ENCODE peak calls at places on chromosomes 12 and 14, in ten cellular contexts. Q is ovary, J is IMR-90, C is uterus, O is H1, I is HCT116, P is stomach, Z is adrenal gland, W is breast epithelium, D is body of pancreas. B is an unnamed sample. For H3K36me3, the result is how much of the 10 kb centered on the place peaks cover.

GRCh38 chr12:7145671-7146070 is 15.5 kb downstream of the CLSTN3 start:
- DNase-seq in Q (no peak), J (no peak), C (no peak), O (no peak), I (no peak), P (no peak), Z (no peak), W (no peak), D (no peak), B (no peak)

GRCh38 chr12:108257610-108258106 is 81.5 kb downstream of the CMKLR1 start:
- DNase-seq in Q (no peak), J (no peak), C (no peak), O (no peak), I (no peak), P (no peak), Z (no peak), W (no peak), D (no peak), B (no peak)

GRCh38 chr14:69268763-69269162 is 8.8 kb downstream of the GALNT16 start:
- DNase-seq in Q (no peak), J (peak), C (no peak), O (no peak), I (no peak), P (no peak), Z (no peak), W (no peak), D (no peak), B (no peak)

GRCh38 chr12:116539905-116540482 is 19.2 kb upstream of the MAP1LC3B2 start:
- DNase-seq in Q (peak), J (peak), C (peak), O (no peak), I (no peak), P (peak), Z (no peak), W (no peak), D (peak), B (peak)

GRCh38 chr12:101919447-101919846 is 42.1 kb downstream of the DRAM1 start:
- DNase-seq in Q (no peak), J (peak), C (no peak), O (no peak), I (no peak), P (no peak), Z (no peak), W (no peak), D (no peak), B (no peak)

GRCh38 chr12:31897791-31898503 is 61.3 kb upstream of the RESF1 start:
- DNase-seq in Q (no peak), J (no peak), C (peak), O (peak), I (peak), P (peak), Z (peak), W (no peak), D (peak), B (peak)

GRCh38 chr14:74616507-74616906 is 4.5 kb upstream of the LTBP2 start:
- DNase-seq in Q (no peak), J (peak), C (no peak), O (no peak), I (peak), P (no peak), Z (peak), W (no peak), D (no peak), B (no peak)

GRCh38 chr14:30928462-30928861 is 54.1 kb downstream of the COCH start:
- DNase-seq in Q (no peak), J (no peak), C (no peak), O (no peak), I (no peak), P (no peak), Z (no peak), W (no peak), D (no peak), B (no peak)

GRCh38 chr12:115455268-115455681 is 771.3 kb upstream of the TBX3 start:
- DNase-seq in Q (no peak), J (no peak), C (no peak), O (no peak), I (no peak), P (no peak), Z (no peak), W (no peak), D (no peak), B (no peak)

GRCh38 chr14:68782091-68782981 is 10.5 kb downstream of the ZFP36L1 start:
- DNase-seq in Q (peak), J (no peak), C (peak), O (no peak), I (no peak), P (peak), Z (peak), W (no peak), D (peak), B (no peak)

GRCh38 chr14:73057939-73058223 is 453 bp upstream of the RBM25 start:
- DNase-seq in Q (no peak), J (no peak), C (no peak), O (no peak), I (no peak), P (no peak), Z (no peak), W (no peak), D (no peak), B (no peak)

GRCh38 chr12:31874961-31875608 is 84.1 kb upstream of the RESF1 start:
- DNase-seq in Q (peak), J (peak), C (peak), O (no peak), I (no peak), P (peak), Z (peak), W (no peak), D (peak), B (no peak)

GRCh38 chr12:53236443-53237111 is 4.6 kb upstream of the RARG start:
- DNase-seq in Q (no peak), J (no peak), C (no peak), O (no peak), I (no peak), P (no peak), Z (no peak), W (no peak), D (no peak), B (no peak)

GRCh38 chr12:65121049-65121955 is at the start of gene WIF1:
- DNase-seq in Q (no peak), J (no peak), C (no peak), O (peak), I (no peak), P (peak), Z (no peak), W (no peak), D (peak), B (no peak)

GRCh38 chr12:15592934-15593333 is 196.3 kb downstream of the EPS8 start:
- DNase-seq in Q (no peak), J (no peak), C (no peak), O (no peak), I (no peak), P (no peak), Z (no peak), W (no peak), D (no peak), B (no peak)

GRCh38 chr12:6563448-6564050 is 4.5 kb downstream of the NOP2 start:
- DNase-seq in Q (peak), J (peak), C (peak), O (no peak), I (no peak), P (peak), Z (peak), W (no peak), D (peak), B (no peak)

GRCh38 chr12:12616512-12617275 is 5.0 kb downstream of the CREBL2 start:
- DNase-seq in Q (no peak), J (peak), C (no peak), O (no peak), I (no peak), P (no peak), Z (no peak), W (no peak), D (no peak), B (no peak)

GRCh38 chr14:64934338-64934939 is 8.1 kb downstream of the GPX2 start:
- DNase-seq in Q (no peak), J (no peak), C (no peak), O (no peak), I (no peak), P (no peak), Z (no peak), W (no peak), D (no peak), B (no peak)

GRCh38 chr12:30999011-30999410 is 72.5 kb downstream of the TSPAN11 start:
- DNase-seq in Q (no peak), J (no peak), C (no peak), O (no peak), I (no peak), P (no peak), Z (no peak), W (no peak), D (no peak), B (no peak)

GRCh38 chr12:27552886-27553560 is 29.0 kb downstream of the PPFIBP1 start:
- DNase-seq in Q (no peak), J (peak), C (peak), O (no peak), I (no peak), P (no peak), Z (no peak), W (no peak), D (no peak), B (no peak)

GRCh38 chr12:92036771-92037453 is 108.7 kb downstream of the BTG1 start:
- DNase-seq in Q (no peak), J (peak), C (no peak), O (no peak), I (no peak), P (no peak), Z (no peak), W (no peak), D (no peak), B (no peak)

GRCh38 chr12:13472690-13473089 is 276.2 kb downstream of the EMP1 start:
- DNase-seq in Q (no peak), J (peak), C (no peak), O (no peak), I (no peak), P (no peak), Z (no peak), W (no peak), D (no peak), B (no peak)

GRCh38 chr12:63918788-63919300 is 74.3 kb downstream of the SRGAP1 start:
- DNase-seq in Q (no peak), J (peak), C (no peak), O (no peak), I (no peak), P (no peak), Z (no peak), W (no peak), D (no peak), B (no peak)

GRCh38 chr14:56787530-56787929 is 22.7 kb downstream of the OTX2 start:
- DNase-seq in Q (no peak), J (no peak), C (no peak), O (no peak), I (no peak), P (no peak), Z (no peak), W (no peak), D (no peak), B (no peak)

GRCh38 chr14:54794796-54795195 is 107.8 kb downstream of the GCH1 start:
- DNase-seq in Q (no peak), J (no peak), C (no peak), O (no peak), I (no peak), P (no peak), Z (no peak), W (no peak), D (no peak), B (no peak)

GRCh38 chr14:54791001-54791400 is 111.6 kb downstream of the GCH1 start:
- DNase-seq in Q (no peak), J (no peak), C (no peak), O (no peak), I (no peak), P (no peak), Z (no peak), W (no peak), D (no peak), B (no peak)

GRCh38 chr14:54796961-54797360 is 105.7 kb downstream of the GCH1 start:
- DNase-seq in Q (no peak), J (peak), C (no peak), O (no peak), I (no peak), P (no peak), Z (no peak), W (no peak), D (no peak), B (no peak)

GRCh38 chr14:54792288-54792687 is 110.3 kb downstream of the GCH1 start:
- DNase-seq in Q (no peak), J (no peak), C (no peak), O (no peak), I (no peak), P (no peak), Z (no peak), W (no peak), D (no peak), B (no peak)

GRCh38 chr14:54794148-54794547 is 108.5 kb downstream of the GCH1 start:
- DNase-seq in Q (no peak), J (no peak), C (no peak), O (no peak), I (no peak), P (no peak), Z (no peak), W (no peak), D (no peak), B (no peak)
- H3K36me3 ChIP-seq in Q (under half), J (under half), C (under half), O (under half), I (under half), P (under half), Z (under half), W (under half), D (under half), B (under half)

GRCh38 chr12:89352492-89353187 is at the start of gene DUSP6:
- DNase-seq in Q (peak), J (peak), C (peak), O (peak), I (peak), P (peak), Z (peak), W (peak), D (peak), B (peak)
- TF ChIP-seq POLR2A in Q (peak), J (no peak), C (peak), O (peak), I (no peak), P (peak), Z (peak), W (peak), D (peak), B (peak)

DNA sequence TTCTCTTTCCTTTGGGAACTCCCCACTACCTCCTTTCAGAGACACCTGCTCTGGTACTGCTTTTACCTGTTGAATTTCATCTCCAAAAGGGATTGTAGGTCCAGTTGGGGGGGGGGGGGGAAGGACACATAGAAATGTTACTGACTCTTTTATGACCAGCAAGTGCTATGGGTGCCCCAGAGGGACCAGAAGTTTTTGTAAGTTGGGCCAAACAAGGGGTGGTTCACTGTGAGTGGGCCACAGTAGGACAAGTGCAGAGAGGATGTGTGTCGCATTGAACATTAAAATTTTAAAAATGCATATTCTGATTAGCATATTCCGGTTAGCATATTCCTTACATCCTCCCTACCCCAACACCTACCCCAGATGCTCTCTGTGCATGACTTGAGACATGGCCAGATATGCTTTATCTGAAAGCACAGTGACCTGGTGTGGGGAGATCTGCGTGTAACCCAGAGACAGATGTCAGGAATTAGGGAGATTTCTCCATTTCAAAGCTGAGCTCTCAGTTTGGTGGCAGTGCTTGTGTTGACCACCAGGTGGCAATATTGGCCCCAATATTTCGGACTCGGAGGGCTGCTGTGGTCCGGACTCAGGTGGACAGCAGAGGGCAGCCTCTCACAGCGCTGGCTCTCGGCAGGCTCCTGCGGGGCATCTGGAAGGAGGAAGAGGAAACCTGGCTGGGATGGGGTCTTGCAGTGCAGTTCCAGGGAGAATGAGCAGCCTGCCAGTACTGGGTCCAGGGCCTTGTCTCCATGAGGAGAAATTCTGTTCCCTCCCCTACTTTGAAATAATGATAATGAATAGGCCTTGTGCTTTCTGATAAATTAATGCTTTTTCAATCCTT is 1.6 kb upstream of the CEBPE start:
- DNase-seq in Q (peak), J (peak), C (peak), O (peak), I (peak), P (peak), Z (peak), W (peak), D (peak), B (peak)
- H3K27ac ChIP-seq in Q (peak), J (no peak), C (peak), O (no peak), I (no peak), P (peak), Z (no peak), W (peak), D (peak), B (peak)

GRCh38 chr14:51711505-51711904 is 59.8 kb downstream of the FRMD6 start:
- DNase-seq in Q (no peak), J (peak), C (no peak), O (no peak), I (no peak), P (no peak), Z (no peak), W (no peak), D (no peak), B (no peak)

GRCh38 chr14:51715742-51716141 is 64.0 kb downstream of the FRMD6 start:
- DNase-seq in Q (no peak), J (no peak), C (no peak), O (no peak), I (no peak), P (no peak), Z (no peak), W (no peak), D (no peak), B (no peak)

GRCh38 chr14:51719970-51720369 is 68.3 kb downstream of the FRMD6 start:
- DNase-seq in Q (no peak), J (no peak), C (no peak), O (no peak), I (no peak), P (no peak), Z (no peak), W (no peak), D (no peak), B (no peak)

GRCh38 chr14:51715250-51715649 is 63.5 kb downstream of the FRMD6 start:
- DNase-seq in Q (no peak), J (no peak), C (no peak), O (no peak), I (no peak), P (no peak), Z (no peak), W (no peak), D (no peak), B (no peak)

DNA sequence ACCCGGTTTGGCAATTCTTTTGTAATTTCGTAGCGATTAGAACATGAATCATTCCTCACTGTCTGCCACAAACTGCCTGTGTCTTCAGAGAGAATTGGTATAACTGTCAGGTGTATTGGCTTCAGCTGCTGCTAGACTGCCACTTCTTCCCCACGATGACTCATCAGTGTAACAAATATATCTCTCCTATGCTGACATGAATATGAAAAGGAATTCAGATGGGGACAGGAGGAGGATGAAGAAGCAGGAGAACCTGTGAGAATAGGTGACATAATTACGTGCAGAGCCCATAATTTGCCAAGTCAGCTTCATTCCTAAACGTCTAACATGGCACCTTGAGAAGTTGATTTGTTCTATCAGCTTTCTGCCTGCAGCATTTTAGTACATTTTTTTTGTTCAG is 64.9 kb downstream of the FRMD6 start:
- DNase-seq in Q (no peak), J (peak), C (no peak), O (no peak), I (no peak), P (no peak), Z (no peak), W (no peak), D (no peak), B (no peak)
- H3K36me3 ChIP-seq in Q (under half), J (under half), C (under half), O (under half), I (under half), P (under half), Z (under half), W (under half), D (under half), B (under half)

GRCh38 chr12:56468216-56469006 is at the start of gene SPRYD4:
- DNase-seq in Q (peak), J (peak), C (peak), O (peak), I (peak), P (peak), Z (peak), W (peak), D (peak), B (peak)
- TF ChIP-seq POLR2A in Q (peak), J (peak), C (peak), O (peak), I (peak), P (peak), Z (peak), W (peak), D (peak), B (peak)

DNA sequence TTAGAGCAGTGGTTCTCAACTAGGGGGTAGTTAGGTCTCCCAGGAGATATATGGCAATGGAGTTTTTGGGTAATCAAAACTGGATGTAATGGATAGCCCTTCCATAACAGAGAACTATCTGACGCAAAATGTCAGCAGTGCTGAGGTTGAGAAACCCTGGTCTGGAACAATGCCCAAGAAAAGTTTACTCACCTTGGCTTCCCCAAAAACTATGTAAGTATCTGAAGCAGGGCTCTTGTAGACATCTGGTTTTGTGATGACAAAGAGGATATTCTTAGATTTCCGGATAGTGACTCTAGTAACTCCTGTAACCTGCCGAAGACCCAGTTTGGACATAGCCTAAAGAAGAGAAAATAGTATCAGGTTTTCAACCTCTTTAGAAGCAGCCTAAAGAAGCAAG is 11.8 kb downstream of the NACA start:
- DNase-seq in Q (no peak), J (no peak), C (no peak), O (no peak), I (no peak), P (no peak), Z (no peak), W (no peak), D (no peak), B (no peak)
- H3K27ac ChIP-seq in Q (no peak), J (no peak), C (no peak), O (no peak), I (no peak), P (no peak), Z (no peak), W (no peak), D (no peak), B (peak)

GRCh38 chr14:20476795-20477194 is 7.6 kb downstream of the PNP start:
- DNase-seq in Q (no peak), J (no peak), C (no peak), O (no peak), I (no peak), P (no peak), Z (no peak), W (no peak), D (no peak), B (no peak)
- H3K36me3 ChIP-seq in Q (under half), J (under half), C (under half), O (half or more), I (under half), P (under half), Z (under half), W (under half), D (under half), B (under half)

B was measured in gastrocnemius medialis.